ENCODE peak calls at places on chromosomes 11 and 22, in seven cellular contexts. L is CD8-positive, alpha-beta memory T cell; Z is CD4-positive, CD25-positive, alpha-beta regulatory T cell; B is IMR-90; S is esophagus squamous epithelium; X is mammary epithelial cell; V is CD4-positive, alpha-beta memory T cell. Q is an unnamed sample. For H3K4me1, the result is how much of the 10 kb centered on the place peaks cover.

GRCh38 chr22:33811686-33812085 is 108.6 kb downstream of the LARGE1 start:
- DNase-seq in X (no peak), Z (no peak), V (no peak), S (no peak), L (no peak), B (peak), Q (no peak)

GRCh38 chr11:118916842-118917388 is 8.8 kb downstream of the BCL9L start:
- DNase-seq in L (no peak), V (no peak), S (no peak), Z (no peak), X (peak), B (peak), Q (no peak)

GRCh38 chr11:76810151-76810853 is 27.1 kb downstream of the TSKU start:
- DNase-seq in V (peak), S (no peak), X (peak), L (no peak), Z (no peak), B (no peak), Q (peak)

GRCh38 chr11:73387594-73388021 is 11.4 kb downstream of the RELT start:
- DNase-seq in S (no peak), X (no peak), V (no peak), Z (no peak), L (no peak), B (no peak), Q (no peak)

GRCh38 chr11:128552783-128553661 is 34.3 kb downstream of the ETS1 start:
- DNase-seq in B (peak), X (peak), Z (peak), S (no peak), L (no peak), V (no peak), Q (no peak)

GRCh38 chr11:91946397-91947090 is 278.1 kb upstream of the FAT3 start:
- DNase-seq in V (no peak), X (peak), B (no peak), S (no peak), L (no peak), Z (no peak), Q (no peak)

GRCh38 chr11:109304159-109304558 is 117.8 kb upstream of the C11orf87 start:
- DNase-seq in Z (no peak), B (peak), S (no peak), V (no peak), X (peak), L (no peak), Q (no peak)

GRCh38 chr11:82225930-82226329 is 507.7 kb downstream of the FAM181B start:
- DNase-seq in S (no peak), L (no peak), B (no peak), X (no peak), Z (no peak), V (no peak), Q (no peak)

GRCh38 chr22:30196141-30196866 is 50.3 kb downstream of the LIF start:
- DNase-seq in S (peak), B (peak), X (peak), L (peak), Z (no peak), V (peak), Q (peak)

GRCh38 chr22:24426859-24427499 is 420 bp upstream of the ADORA2A start:
- DNase-seq in L (peak), V (no peak), Z (peak), S (no peak), X (no peak), B (no peak), Q (peak)

GRCh38 chr11:117843666-117844484 is 19.3 kb upstream of the FXYD2 start:
- DNase-seq in S (no peak), V (peak), Z (peak), B (peak), X (peak), L (peak), Q (peak)

GRCh38 chr11:93198221-93198650 is 445 bp upstream of the SLC36A4 start:
- DNase-seq in Z (no peak), L (no peak), X (peak), S (no peak), B (peak), V (no peak), Q (no peak)

GRCh38 chr11:2802389-2803185 is 83.0 kb downstream of the CDKN1C start:
- DNase-seq in V (no peak), L (no peak), S (no peak), Z (no peak), X (no peak), B (no peak), Q (no peak)

GRCh38 chr11:10450451-10451398 is 4.3 kb upstream of the AMPD3 start:
- DNase-seq in S (no peak), B (no peak), Z (peak), V (peak), X (peak), L (peak), Q (no peak)

GRCh38 chr11:43489869-43490465 is 131.2 kb downstream of the TTC17 start:
- DNase-seq in Z (no peak), L (no peak), S (no peak), V (no peak), B (no peak), X (no peak), Q (no peak)

GRCh38 chr11:67367014-67367835 is 6.2 kb downstream of the CLCF1 start:
- DNase-seq in B (no peak), Z (no peak), L (no peak), V (no peak), S (no peak), X (no peak), Q (no peak)

GRCh38 chr22:43479311-43479710 is 67.5 kb downstream of the MPPED1 start:
- DNase-seq in X (no peak), Z (no peak), V (no peak), B (no peak), L (no peak), S (no peak), Q (no peak)

GRCh38 chr22:41739576-41739975 is 40.3 kb downstream of the MEI1 start:
- DNase-seq in Z (no peak), L (no peak), X (no peak), S (no peak), B (no peak), V (no peak), Q (peak)
- H3K4me1 ChIP-seq in Z (under half), L (under half), X (under half), S (under half), B (under half), V (under half), Q (under half)

DNA sequence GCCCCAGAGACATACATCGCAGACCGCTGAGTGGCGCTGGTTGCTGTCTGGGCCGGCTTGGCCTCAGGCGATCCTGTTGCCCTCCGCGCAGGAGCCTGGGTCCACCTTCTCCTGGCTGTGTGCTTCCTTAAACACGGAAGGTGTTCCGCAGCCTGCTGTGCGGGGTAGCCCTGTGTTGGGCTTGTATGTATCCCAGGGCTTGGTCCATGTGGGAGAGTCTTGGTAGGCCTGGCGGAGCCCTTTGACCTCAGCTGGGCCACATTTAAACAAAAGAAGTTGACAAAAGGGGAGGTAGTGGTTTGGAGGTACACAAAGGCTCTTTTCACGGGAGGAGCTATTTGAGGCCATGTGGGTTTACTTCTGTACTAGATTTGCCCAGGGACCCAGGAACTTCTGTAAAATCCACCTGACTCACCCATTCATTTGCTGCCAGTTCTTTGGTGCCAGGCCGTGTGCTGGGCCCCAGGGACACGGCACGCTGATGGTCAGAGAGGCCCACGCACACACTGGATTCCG is 11.0 kb upstream of the GRAMD4 start:
- DNase-seq in S (no peak), V (no peak), L (no peak), B (no peak), Z (no peak), X (no peak), Q (no peak)
- H3K27ac ChIP-seq in S (no peak), V (no peak), L (no peak), B (no peak), Z (no peak), X (no peak), Q (peak)

GRCh38 chr22:38862375-38863329 is 9.4 kb downstream of the CBX6 start:
- DNase-seq in B (no peak), L (no peak), S (no peak), X (no peak), Z (no peak), V (no peak), Q (no peak)
- H3K4me1 ChIP-seq in B (under half), L (under half), S (half or more), X (under half), Z (under half), V (under half), Q (under half)

DNA sequence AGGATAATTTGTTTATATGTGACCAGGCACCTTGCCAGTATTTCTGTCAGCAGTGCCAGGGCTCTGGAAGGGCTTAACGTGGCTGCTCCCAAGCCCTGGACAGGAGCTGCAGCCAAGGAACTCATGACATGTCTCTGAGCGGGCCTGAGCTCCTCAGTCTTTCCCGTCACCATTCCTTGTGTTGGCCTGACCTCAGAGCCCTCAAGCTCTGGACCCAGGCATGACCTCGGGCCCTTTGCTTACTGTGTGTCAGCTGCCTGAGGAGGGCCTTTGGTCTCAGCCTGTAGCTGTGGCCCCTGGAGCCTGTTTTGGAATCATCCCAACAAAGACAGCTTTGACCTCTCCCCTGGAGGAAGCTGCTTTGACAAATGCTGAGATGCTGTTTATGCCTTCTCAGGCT is 264.1 kb upstream of the PLET1 start:
- DNase-seq in X (no peak), B (no peak), S (no peak), L (no peak), V (no peak), Z (no peak), Q (no peak)
- H3K27ac ChIP-seq in X (no peak), B (no peak), S (peak), L (no peak), V (no peak), Z (no peak), Q (peak)

GRCh38 chr11:123194308-123195181 is 503 bp downstream of the CLMP start:
- DNase-seq in S (no peak), V (no peak), Z (no peak), B (peak), X (peak), L (no peak), Q (no peak)
- H3K4me1 ChIP-seq in S (under half), V (under half), Z (under half), B (under half), X (half or more), L (under half), Q (under half)

DNA sequence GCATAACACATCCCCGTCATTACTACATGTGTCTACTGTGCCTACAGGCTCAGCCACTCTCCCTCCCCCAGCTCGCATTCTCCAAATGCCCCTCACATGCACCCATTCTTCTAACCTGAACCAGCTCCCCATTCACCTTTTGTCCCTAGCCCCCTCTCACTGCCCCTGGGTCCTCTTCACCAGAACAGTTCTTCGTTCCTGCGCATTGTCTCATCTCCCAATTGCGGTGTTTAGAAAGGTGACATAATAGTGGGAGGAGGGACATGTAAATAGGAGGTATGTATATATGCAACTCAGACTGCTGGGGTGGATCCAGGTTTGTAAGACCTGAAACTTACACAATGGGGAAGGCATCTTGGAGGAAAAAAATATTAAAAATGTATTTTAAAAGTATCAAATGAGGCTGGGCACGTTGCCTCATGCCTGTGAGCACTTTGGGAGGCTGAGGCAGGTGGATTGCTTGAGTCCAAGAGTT is 4.7 kb upstream of the VSIG2 start:
- DNase-seq in Z (no peak), X (no peak), S (no peak), B (no peak), V (no peak), L (no peak), Q (no peak)
- H3K27ac ChIP-seq in Z (no peak), X (no peak), S (no peak), B (no peak), V (no peak), L (no peak), Q (no peak)

DNA sequence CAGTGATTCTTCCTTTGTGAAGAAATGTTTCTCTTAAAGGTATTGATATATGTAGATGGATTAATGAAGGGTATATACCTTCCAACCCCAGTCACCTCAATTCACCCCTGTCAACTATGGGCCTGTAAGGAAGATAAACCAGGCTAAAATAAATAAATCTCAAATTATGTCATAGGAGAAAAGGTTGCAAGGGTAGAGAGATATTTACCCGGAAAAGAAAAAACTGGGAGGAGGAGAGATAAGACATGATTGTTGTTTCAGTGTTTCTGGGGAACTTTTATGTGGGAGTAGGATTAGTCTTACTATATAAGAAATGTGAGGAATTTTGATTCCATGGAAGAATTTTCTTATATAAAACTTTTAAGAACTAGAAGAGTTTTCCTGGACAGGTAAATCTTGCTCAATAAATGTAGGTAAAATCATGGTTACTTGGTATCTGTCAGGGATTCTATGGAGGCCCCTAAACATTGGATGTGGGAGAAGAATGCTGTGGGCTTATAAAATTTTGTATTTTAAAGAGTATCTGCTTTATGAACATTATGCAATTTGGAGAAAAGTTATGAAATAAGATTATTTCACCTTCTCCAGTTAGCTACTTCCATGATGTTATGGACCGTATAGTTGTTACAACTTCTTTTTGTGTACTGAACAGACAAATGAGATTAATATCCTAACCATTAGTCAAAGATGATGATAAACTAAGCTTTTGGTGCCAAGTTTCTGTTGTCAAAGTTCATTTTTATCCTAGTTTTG is 6.4 kb downstream of the YAP1 start:
- DNase-seq in X (no peak), L (no peak), S (no peak), B (peak), V (no peak), Z (no peak), Q (no peak)
- H3K4me1 ChIP-seq in X (under half), L (under half), S (half or more), B (under half), V (under half), Z (under half), Q (under half)

GRCh38 chr11:86241956-86242525 is 2.5 kb upstream of the EED start:
- DNase-seq in V (no peak), B (no peak), L (no peak), S (no peak), X (no peak), Z (no peak), Q (no peak)
- H3K27ac ChIP-seq in V (no peak), B (no peak), L (no peak), S (no peak), X (no peak), Z (no peak), Q (no peak)

GRCh38 chr11:31828217-31828616 is 17.1 kb upstream of the PAX6 start:
- DNase-seq in B (no peak), L (no peak), V (no peak), S (no peak), Z (no peak), X (no peak), Q (no peak)
- H3K4me1 ChIP-seq in B (under half), L (under half), V (under half), S (under half), Z (under half), X (under half), Q (under half)

DNA sequence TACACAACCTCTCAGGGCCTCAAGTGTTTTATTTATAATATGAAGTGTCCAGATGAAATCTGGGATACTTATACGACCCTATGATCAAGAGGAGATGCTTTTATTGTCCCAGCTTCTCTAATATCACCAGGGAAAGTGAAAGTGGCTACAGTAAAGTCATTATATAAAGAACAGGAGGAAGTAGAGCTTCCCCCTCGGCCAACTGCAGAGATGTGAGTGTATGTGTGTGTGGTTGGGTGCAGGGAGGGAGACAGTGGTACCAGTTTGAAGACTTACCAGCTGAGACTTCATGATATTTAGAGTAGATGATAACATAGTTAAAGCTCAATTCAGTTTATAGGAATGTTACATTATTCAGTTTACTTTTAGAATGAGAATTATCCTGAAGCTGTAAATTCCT is 373.6 kb upstream of the DDI1 start:
- DNase-seq in Z (no peak), V (no peak), L (no peak), X (no peak), B (peak), S (no peak), Q (peak)
- H3K27ac ChIP-seq in Z (no peak), V (no peak), L (no peak), X (no peak), B (peak), S (no peak), Q (no peak)

Q was measured in DND-41.